ENCODE peak calls at places on chromosome 6, in six cellular contexts. U is CD8-positive, alpha-beta memory T cell; P is tibial nerve; D is H1; K is right lobe of liver; W is mammary epithelial cell. Y is an unnamed sample. For H3K9me3, the result is how much of the 10 kb centered on the place peaks cover.

GRCh38 chr6:40948598-40948997 is 90.4 kb downstream of the UNC5CL start:
- DNase-seq in U (no peak), P (no peak), D (no peak), K (no peak), W (peak), Y (no peak)

GRCh38 chr6:113306552-113307145 is 550.5 kb upstream of the MARCKS start:
- DNase-seq in U (peak), P (peak), D (peak), K (peak), W (peak), Y (peak)

GRCh38 chr6:17015144-17015543 is 86.7 kb upstream of the STMND1 start:
- DNase-seq in U (no peak), P (no peak), D (no peak), K (no peak), W (peak), Y (no peak)

GRCh38 chr6:85390775-85391174 is 59.1 kb upstream of the NT5E start:
- DNase-seq in U (no peak), P (no peak), D (no peak), K (no peak), W (no peak), Y (no peak)

GRCh38 chr6:162706236-162706635 is 21.3 kb downstream of the PRKN start:
- DNase-seq in U (no peak), P (peak), D (no peak), K (peak), W (no peak), Y (no peak)

GRCh38 chr6:5099537-5099936 is 14.4 kb downstream of the PPP1R3G start:
- DNase-seq in U (no peak), P (no peak), D (no peak), K (no peak), W (peak), Y (no peak)

GRCh38 chr6:109526905-109527628 is 44.0 kb upstream of the ZBTB24 start:
- DNase-seq in U (peak), P (no peak), D (no peak), K (no peak), W (peak), Y (peak)

GRCh38 chr6:41467106-41467505 is 79.1 kb upstream of the FOXP4 start:
- DNase-seq in U (no peak), P (no peak), D (no peak), K (no peak), W (no peak), Y (no peak)

GRCh38 chr6:158835616-158836221 is 16.6 kb upstream of the EZR start:
- DNase-seq in U (no peak), P (no peak), D (no peak), K (peak), W (no peak), Y (no peak)

GRCh38 chr6:87182321-87182720 is 27.0 kb downstream of the ZNF292 start:
- DNase-seq in U (no peak), P (no peak), D (no peak), K (no peak), W (no peak), Y (peak)

GRCh38 chr6:6975395-6976111 is 132.2 kb upstream of the RREB1 start:
- DNase-seq in U (no peak), P (no peak), D (no peak), K (no peak), W (no peak), Y (no peak)

GRCh38 chr6:145502417-145502816 is 232.9 kb downstream of the EPM2A start:
- DNase-seq in U (no peak), P (no peak), D (no peak), K (no peak), W (peak), Y (no peak)

GRCh38 chr6:27273783-27274182 is 26.3 kb downstream of the PRSS16 start:
- DNase-seq in U (no peak), P (no peak), D (no peak), K (no peak), W (no peak), Y (no peak)

GRCh38 chr6:142225115-142225514 is 76.7 kb upstream of the ADGRG6 start:
- DNase-seq in U (no peak), P (no peak), D (no peak), K (no peak), W (no peak), Y (no peak)

GRCh38 chr6:137313928-137314855 is 95.0 kb upstream of the IFNGR1 start:
- DNase-seq in U (peak), P (peak), D (no peak), K (peak), W (peak), Y (peak)

GRCh38 chr6:140957334-140957733 is 1175.4 kb upstream of the GJE1 start:
- DNase-seq in U (no peak), P (no peak), D (no peak), K (no peak), W (no peak), Y (no peak)

GRCh38 chr6:66605011-66605410 is 898.0 kb upstream of the EYS start:
- DNase-seq in U (no peak), P (no peak), D (no peak), K (no peak), W (no peak), Y (no peak)
- H3K9me3 ChIP-seq in U (under half), P (under half), D (under half), K (under half), W (under half), Y (under half)

DNA sequence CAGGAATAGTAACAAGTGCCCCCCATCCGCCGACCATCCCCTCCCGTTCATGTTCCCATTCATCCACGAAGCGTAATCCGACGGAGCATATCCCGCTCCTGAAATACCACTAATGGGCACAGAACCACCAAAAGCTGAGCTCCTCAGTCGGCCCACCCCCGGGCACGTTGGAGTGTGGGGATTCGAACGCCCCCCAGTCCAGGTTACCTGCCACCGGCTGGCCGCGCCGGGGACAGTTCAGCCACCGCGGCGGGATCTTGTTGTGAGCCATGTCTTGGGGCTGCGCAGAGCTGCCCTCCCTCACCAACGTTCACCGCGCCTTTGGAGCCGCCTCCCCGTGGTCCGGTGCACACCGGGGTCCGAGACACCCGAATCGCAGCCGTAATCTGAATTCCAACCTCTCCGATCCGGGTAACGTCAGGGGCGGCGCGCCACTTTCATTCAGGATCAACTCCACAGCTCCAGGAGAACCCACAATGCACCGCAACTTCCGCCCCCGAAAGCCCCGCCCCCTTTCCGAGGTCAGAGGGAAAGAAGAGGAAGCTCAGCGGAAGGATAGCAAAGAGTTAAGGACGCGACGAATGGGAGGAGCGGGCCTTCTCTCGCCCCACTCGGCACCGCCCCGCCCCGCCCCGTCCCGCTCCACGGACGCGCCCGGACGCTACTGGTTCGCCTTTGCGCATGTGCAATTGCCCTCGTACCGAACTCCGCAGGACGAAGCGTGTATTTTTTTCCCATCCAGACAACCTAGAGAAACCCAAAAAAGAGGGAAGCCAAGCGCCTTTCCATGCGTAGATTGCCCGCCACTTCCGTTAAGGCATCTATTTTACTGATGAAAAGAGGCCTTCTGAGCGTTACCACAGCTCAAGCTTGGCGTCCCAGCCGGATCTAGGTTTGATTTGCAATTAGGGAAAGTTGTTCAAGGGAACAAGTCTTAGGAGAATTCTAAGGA is at the start of gene RNGTT:
- DNase-seq in U (peak), P (peak), D (peak), K (peak), W (peak), Y (peak)
- H3K27ac ChIP-seq in U (peak), P (peak), D (peak), K (peak), W (peak), Y (peak)

GRCh38 chr6:169469028-169469427 is 215.4 kb upstream of the THBS2 start:
- DNase-seq in U (no peak), P (no peak), D (no peak), K (no peak), W (no peak), Y (no peak)
- H3K9me3 ChIP-seq in U (under half), P (under half), D (under half), K (under half), W (under half), Y (under half)

DNA sequence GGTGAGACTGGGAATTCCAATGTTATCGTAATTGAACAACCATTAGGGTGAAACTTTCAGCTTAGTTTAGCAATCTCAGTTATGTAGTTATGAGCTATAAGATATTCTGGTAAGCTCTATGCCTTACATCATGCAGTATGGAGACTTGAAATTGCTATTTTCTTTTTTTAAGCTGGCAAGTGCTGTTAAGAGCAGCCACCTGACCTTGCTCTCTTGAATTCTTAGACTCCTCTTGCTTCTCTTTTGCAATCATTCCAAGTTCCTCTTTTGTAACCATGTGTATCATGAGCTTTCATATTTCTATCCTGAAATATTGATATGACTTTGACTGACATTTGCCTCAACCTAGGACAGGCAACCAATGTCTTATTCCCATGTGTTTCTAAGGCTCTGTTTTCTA is 446.3 kb upstream of the SLC35B3 start:
- DNase-seq in U (no peak), P (no peak), D (no peak), K (no peak), W (no peak), Y (no peak)
- H3K27ac ChIP-seq in U (no peak), P (no peak), D (no peak), K (no peak), W (no peak), Y (no peak)

GRCh38 chr6:168043193-168043847 is 35.7 kb downstream of the FRMD1 start:
- DNase-seq in U (no peak), P (no peak), D (no peak), K (peak), W (no peak), Y (no peak)

GRCh38 chr6:168040856-168041496 is 38.0 kb downstream of the FRMD1 start:
- DNase-seq in U (no peak), P (no peak), D (no peak), K (peak), W (no peak), Y (no peak)

GRCh38 chr6:168041928-168042327 is 37.1 kb downstream of the FRMD1 start:
- DNase-seq in U (no peak), P (no peak), D (no peak), K (peak), W (no peak), Y (no peak)

GRCh38 chr6:168043848-168044415 is 35.1 kb downstream of the FRMD1 start:
- DNase-seq in U (no peak), P (no peak), D (no peak), K (no peak), W (no peak), Y (no peak)

DNA sequence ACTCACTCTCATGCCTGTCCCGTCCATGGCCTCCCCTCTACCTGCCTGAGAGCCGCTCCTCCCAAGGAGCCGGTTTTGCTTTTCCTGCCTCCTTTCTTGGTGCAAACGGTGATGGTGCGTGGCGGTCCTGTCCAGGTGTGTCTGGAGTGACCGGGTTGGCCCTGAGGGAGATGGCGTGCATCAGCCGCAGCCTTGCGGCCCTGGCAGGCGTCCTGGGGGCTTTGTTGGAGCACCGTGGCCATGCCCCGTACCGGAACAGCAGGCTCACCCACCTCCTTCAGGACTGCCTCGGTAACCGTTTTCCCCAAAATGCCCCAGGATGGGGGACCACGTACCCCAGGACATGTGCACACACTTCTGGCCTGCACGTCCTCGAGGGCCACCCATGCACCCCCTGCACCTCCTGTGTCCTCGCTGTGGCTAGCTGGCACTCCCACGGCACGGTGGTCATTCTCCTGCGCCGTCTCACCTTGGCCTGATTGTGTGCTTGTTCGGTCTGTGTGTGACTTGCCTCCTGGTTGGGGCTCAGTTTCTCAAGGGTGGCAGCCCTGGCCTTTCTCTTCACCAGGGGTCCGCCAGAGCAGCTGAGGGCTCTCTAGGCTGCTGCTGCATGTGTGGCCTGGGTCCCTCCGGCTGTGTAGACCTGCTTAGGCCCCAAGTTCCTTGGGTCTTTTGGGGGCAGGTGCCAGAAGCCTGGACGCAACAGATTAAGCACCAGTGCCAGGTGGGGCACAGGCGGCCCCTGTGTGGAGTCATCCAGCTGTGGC is 36.4 kb downstream of the FRMD1 start:
- DNase-seq in U (no peak), P (peak), D (no peak), K (peak), W (no peak), Y (no peak)
- H3K9me3 ChIP-seq in U (under half), P (under half), D (under half), K (under half), W (under half), Y (under half)

Y was measured in CD4-positive, CD25-positive, alpha-beta regulatory T cell.